ENCODE peak calls at places on chromosomes 7 and 10, in eight cellular contexts. S is NT2/D1, V is left ventricle myocardium inferior, U is HFF-Myc, K is lower lobe of right lung, E is aorta, W is AG04449, B is brain microvascular endothelial cell. D is an unnamed sample.

GRCh38 chr7:30656006-30656575 is 26.2 kb downstream of the CRHR2 start:
- DNase-seq in S (no peak), V (no peak), U (no peak), K (no peak), E (no peak), W (no peak), B (no peak), D (peak)

GRCh38 chr10:112535432-112536038 is 88.5 kb downstream of the VTI1A start:
- DNase-seq in S (no peak), V (no peak), U (no peak), K (no peak), E (no peak), W (no peak), B (no peak), D (no peak)

GRCh38 chr10:73850205-73850604 is 24.1 kb downstream of the CAMK2G start:
- DNase-seq in S (no peak), V (no peak), U (no peak), K (no peak), E (no peak), W (no peak), B (no peak), D (no peak)

GRCh38 chr10:44370731-44371248 is 14.1 kb downstream of the CXCL12 start:
- DNase-seq in S (peak), V (no peak), U (no peak), K (no peak), E (no peak), W (no peak), B (no peak), D (no peak)

GRCh38 chr10:109778993-109779392 is 144.3 kb downstream of the XPNPEP1 start:
- DNase-seq in S (no peak), V (no peak), U (no peak), K (no peak), E (no peak), W (no peak), B (no peak), D (no peak)

GRCh38 chr7:44881610-44882009 is 3.7 kb downstream of the PURB start:
- DNase-seq in S (no peak), V (no peak), U (peak), K (no peak), E (no peak), W (peak), B (peak), D (no peak)

GRCh38 chr7:47326808-47327207 is 255.1 kb downstream of the TNS3 start:
- DNase-seq in S (no peak), V (peak), U (no peak), K (no peak), E (peak), W (no peak), B (peak), D (no peak)

GRCh38 chr10:29263506-29263905 is 25.4 kb upstream of the LYZL1 start:
- DNase-seq in S (no peak), V (no peak), U (no peak), K (no peak), E (no peak), W (no peak), B (no peak), D (no peak)

GRCh38 chr10:121158988-121159579 is 307.9 kb downstream of the WDR11 start:
- DNase-seq in S (no peak), V (no peak), U (no peak), K (no peak), E (no peak), W (no peak), B (no peak), D (no peak)

GRCh38 chr10:77478248-77478963 is 159.2 kb downstream of the KCNMA1 start:
- DNase-seq in S (no peak), V (no peak), U (peak), K (no peak), E (no peak), W (peak), B (peak), D (no peak)

GRCh38 chr10:92627845-92628480 is 35.0 kb downstream of the KIF11 start:
- DNase-seq in S (no peak), V (no peak), U (no peak), K (no peak), E (no peak), W (no peak), B (peak), D (no peak)

GRCh38 chr7:103989200-103989784 is at the start of gene RELN:
- DNase-seq in S (no peak), V (no peak), U (no peak), K (no peak), E (peak), W (no peak), B (peak), D (peak)

GRCh38 chr10:71708301-71708703 is 11.3 kb downstream of the C10orf105 start:
- DNase-seq in S (peak), V (peak), U (no peak), K (peak), E (peak), W (no peak), B (no peak), D (peak)

GRCh38 chr7:43211276-43211675 is 98.8 kb downstream of the HECW1 start:
- DNase-seq in S (no peak), V (no peak), U (no peak), K (no peak), E (no peak), W (no peak), B (no peak), D (no peak)

GRCh38 chr7:94997547-94997946 is 90.2 kb downstream of the PPP1R9A start:
- DNase-seq in S (no peak), V (no peak), U (no peak), K (no peak), E (no peak), W (no peak), B (no peak), D (no peak)

GRCh38 chr7:28698744-28699291 is 259.3 kb downstream of the TRIL start:
- DNase-seq in S (no peak), V (no peak), U (no peak), K (no peak), E (no peak), W (no peak), B (no peak), D (no peak)
- H3K4me3 ChIP-seq in S (no peak), V (peak), U (no peak), K (no peak), E (no peak), W (no peak), B (no peak), D (no peak)

DNA sequence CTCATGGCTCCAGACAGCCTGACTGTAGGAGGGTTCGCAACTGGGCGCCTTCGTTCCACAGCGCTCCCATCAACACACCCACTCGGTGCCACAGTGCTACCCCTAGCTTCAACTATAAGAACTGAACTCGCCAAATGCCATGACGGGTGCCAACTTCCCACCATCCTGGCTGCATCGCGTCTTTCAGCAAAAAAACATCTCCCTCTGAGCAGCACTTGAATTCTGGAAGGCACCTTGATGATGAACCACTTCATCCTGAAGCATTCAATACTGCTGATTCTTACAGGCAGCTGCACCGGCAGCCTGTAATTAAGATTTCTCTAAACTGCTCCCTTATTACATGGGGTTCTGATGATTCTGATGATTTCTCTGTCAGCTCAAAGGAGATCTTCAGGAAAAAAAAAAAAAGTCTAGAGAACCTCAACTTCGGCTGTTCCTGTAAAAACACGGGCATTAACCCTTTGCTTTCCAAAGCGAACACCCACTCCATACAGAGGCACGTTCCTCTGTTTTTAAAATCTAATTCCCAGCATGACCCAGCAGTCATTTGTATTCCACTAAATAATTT is 1.2 kb downstream of the CYTH3 start:
- DNase-seq in S (no peak), V (peak), U (no peak), K (peak), E (peak), W (no peak), B (no peak), D (peak)
- H3K4me3 ChIP-seq in S (peak), V (peak), U (peak), K (peak), E (peak), W (peak), B (peak), D (peak)

DNA sequence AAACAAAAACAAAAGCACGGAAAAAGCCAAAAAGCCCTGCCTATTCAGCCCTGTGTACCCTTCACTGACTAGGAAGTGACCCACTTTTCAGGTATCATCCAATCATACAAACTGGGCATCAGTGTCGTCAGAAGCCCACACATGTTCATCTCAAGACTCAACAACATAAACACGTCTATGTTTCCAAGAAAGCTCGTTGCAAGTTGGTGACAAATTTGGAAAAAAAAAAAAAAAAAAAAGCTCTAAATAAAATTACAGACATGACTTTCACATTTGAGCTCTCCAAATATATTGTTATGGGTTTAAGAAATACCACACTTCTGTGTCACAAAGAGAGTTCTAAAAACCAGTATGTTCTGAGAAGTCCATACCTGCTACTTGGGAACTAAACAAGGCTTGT is 204.7 kb upstream of the KLF14 start:
- DNase-seq in S (no peak), V (no peak), U (no peak), K (no peak), E (no peak), W (no peak), B (no peak), D (no peak)
- H3K4me3 ChIP-seq in S (no peak), V (no peak), U (no peak), K (no peak), E (no peak), W (no peak), B (no peak), D (peak)

GRCh38 chr7:18497082-18497481 is 1.5 kb downstream of the HDAC9 start:
- DNase-seq in S (no peak), V (no peak), U (no peak), K (no peak), E (no peak), W (no peak), B (no peak), D (no peak)

GRCh38 chr7:18494821-18495408 is 634 bp upstream of the HDAC9 start:
- DNase-seq in S (no peak), V (no peak), U (no peak), K (no peak), E (no peak), W (peak), B (peak), D (no peak)

GRCh38 chr7:18497800-18498199 is 2.3 kb downstream of the HDAC9 start:
- DNase-seq in S (no peak), V (no peak), U (no peak), K (no peak), E (no peak), W (no peak), B (no peak), D (no peak)

GRCh38 chr7:18496336-18496700 is 769 bp downstream of the HDAC9 start:
- DNase-seq in S (no peak), V (no peak), U (no peak), K (no peak), E (no peak), W (no peak), B (no peak), D (no peak)

GRCh38 chr7:18495412-18496335 is at the start of gene HDAC9:
- DNase-seq in S (peak), V (peak), U (no peak), K (no peak), E (peak), W (no peak), B (peak), D (no peak)
- H3K4me3 ChIP-seq in S (peak), V (peak), U (peak), K (peak), E (peak), W (peak), B (peak), D (peak)

D was measured in right lobe of liver.